ENCODE peak calls at places on chromosomes 3 and 15, in six cellular contexts. Q, B, M, L, G and P are unnamed samples.

GRCh38 chr3:173653781-173654180 is 256.2 kb downstream of the NLGN1 start:
- DNase-seq in Q (no peak), G (no peak), L (no peak), B (no peak), M (no peak), P (no peak)

GRCh38 chr3:127089487-127090145 is 103.3 kb upstream of the PRR23E start:
- DNase-seq in G (no peak), M (peak), L (no peak), Q (no peak), B (no peak), P (no peak)

GRCh38 chr15:76964157-76964556 is 30.8 kb upstream of the PSTPIP1 start:
- DNase-seq in Q (no peak), G (no peak), L (no peak), B (no peak), M (peak), P (no peak)

GRCh38 chr15:19992428-19992827 is 549.2 kb downstream of the GOLGA6L6 start:
- DNase-seq in G (no peak), Q (no peak), M (no peak), B (no peak), L (no peak), P (no peak)

GRCh38 chr3:8438507-8439079 is 63.0 kb upstream of the LMCD1 start:
- DNase-seq in M (no peak), G (no peak), B (no peak), L (no peak), Q (no peak), P (no peak)

GRCh38 chr3:54954516-54954915 is 26.7 kb upstream of the LRTM1 start:
- DNase-seq in Q (no peak), B (no peak), G (no peak), M (no peak), L (no peak), P (no peak)

GRCh38 chr3:125332504-125332903 is 42.6 kb downstream of the ZNF148 start:
- DNase-seq in L (no peak), M (no peak), Q (no peak), B (no peak), G (no peak), P (no peak)

GRCh38 chr3:155870945-155871745 is 695 bp downstream of the GMPS start:
- DNase-seq in Q (peak), G (no peak), L (peak), M (peak), B (no peak), P (peak)

GRCh38 chr3:69776289-69776688 is 37.0 kb downstream of the MITF start:
- DNase-seq in Q (no peak), B (no peak), M (no peak), L (no peak), G (no peak), P (no peak)

GRCh38 chr3:149235599-149236424 is 14.2 kb upstream of the CP start:
- DNase-seq in M (no peak), L (no peak), G (no peak), B (no peak), Q (no peak), P (no peak)

GRCh38 chr3:54122046-54122801 is at the start of gene CACNA2D3:
- DNase-seq in L (no peak), M (peak), G (no peak), Q (peak), B (no peak), P (peak)

GRCh38 chr3:60622349-60622748 is 628.9 kb downstream of the FHIT start:
- DNase-seq in B (no peak), Q (no peak), G (no peak), L (no peak), M (no peak), P (no peak)

GRCh38 chr15:51094606-51095569 is at the start of gene TNFAIP8L3:
- DNase-seq in M (peak), Q (peak), L (no peak), G (no peak), B (no peak), P (peak)

GRCh38 chr3:54703906-54704305 is 224.0 kb downstream of the LRTM1 start:
- DNase-seq in L (no peak), Q (no peak), B (no peak), M (no peak), G (no peak), P (no peak)

GRCh38 chr3:18900994-18901393 is 247.3 kb upstream of the KCNH8 start:
- DNase-seq in B (peak), L (no peak), G (no peak), M (peak), Q (no peak), P (no peak)

GRCh38 chr3:157502916-157503620 is at the start of gene VEPH1:
- DNase-seq in Q (no peak), B (no peak), G (no peak), M (peak), L (no peak), P (no peak)

GRCh38 chr3:116085456-116085855 is 359.8 kb downstream of the LSAMP start:
- DNase-seq in B (no peak), G (no peak), L (no peak), M (no peak), Q (no peak), P (no peak)

GRCh38 chr3:105662326-105662725 is 206.5 kb downstream of the CBLB start:
- DNase-seq in B (no peak), L (no peak), G (no peak), Q (no peak), M (no peak), P (no peak)

GRCh38 chr3:143608966-143609365 is 239.3 kb downstream of the SLC9A9 start:
- DNase-seq in M (peak), B (no peak), L (no peak), Q (no peak), G (no peak), P (no peak)

GRCh38 chr15:100818927-100819326 is 60.7 kb upstream of the ALDH1A3 start:
- DNase-seq in Q (no peak), B (no peak), M (peak), L (no peak), G (no peak), P (no peak)

GRCh38 chr3:111808439-111808838 is 50.6 kb upstream of the PHLDB2 start:
- DNase-seq in G (no peak), M (peak), Q (no peak), B (no peak), L (no peak), P (no peak)

GRCh38 chr15:98883504-98883903 is 124.1 kb downstream of the PGPEP1L start:
- DNase-seq in L (no peak), B (no peak), M (no peak), Q (no peak), G (no peak), P (no peak)

GRCh38 chr15:33636234-33636633 is 325.5 kb downstream of the RYR3 start:
- DNase-seq in B (no peak), G (no peak), L (no peak), M (no peak), Q (no peak), P (no peak)

GRCh38 chr3:108554913-108555571 is 34.2 kb downstream of the CIP2A start:
- DNase-seq in G (no peak), L (no peak), M (no peak), Q (no peak), B (no peak), P (no peak)

GRCh38 chr15:44414001-44414400 is 13.4 kb upstream of the CTDSPL2 start:
- DNase-seq in L (no peak), M (no peak), Q (no peak), B (no peak), G (no peak), P (no peak)

GRCh38 chr15:73305331-73306211 is 63.2 kb downstream of the HCN4 start:
- DNase-seq in G (no peak), Q (peak), B (no peak), M (peak), L (peak), P (peak)

GRCh38 chr3:143313598-143314188 is 194.1 kb downstream of the CHST2 start:
- DNase-seq in M (no peak), G (no peak), B (no peak), Q (no peak), L (peak), P (no peak)

GRCh38 chr3:54176106-54176505 is 53.8 kb downstream of the CACNA2D3 start:
- DNase-seq in Q (no peak), B (no peak), L (no peak), G (no peak), M (peak), P (no peak)

GRCh38 chr3:23735575-23736326 is 70.0 kb upstream of the UBE2E1 start:
- DNase-seq in G (no peak), L (no peak), M (peak), B (no peak), Q (no peak), P (no peak)

GRCh38 chr3:101495552-101495951 is 17.5 kb downstream of the SENP7 start:
- DNase-seq in M (no peak), Q (no peak), G (no peak), B (no peak), L (no peak), P (no peak)

GRCh38 chr15:72205896-72206676 is 8.5 kb upstream of the GRAMD2A start:
- DNase-seq in Q (no peak), B (no peak), M (no peak), L (no peak), G (no peak), P (no peak)

GRCh38 chr15:91472316-91472756 is 372.3 kb downstream of the SV2B start:
- DNase-seq in G (no peak), B (no peak), L (peak), M (no peak), Q (no peak), P (no peak)

GRCh38 chr15:83194527-83194926 is 13.1 kb downstream of the HDGFL3 start:
- DNase-seq in Q (no peak), L (no peak), G (no peak), M (no peak), B (no peak), P (no peak)

DNA sequence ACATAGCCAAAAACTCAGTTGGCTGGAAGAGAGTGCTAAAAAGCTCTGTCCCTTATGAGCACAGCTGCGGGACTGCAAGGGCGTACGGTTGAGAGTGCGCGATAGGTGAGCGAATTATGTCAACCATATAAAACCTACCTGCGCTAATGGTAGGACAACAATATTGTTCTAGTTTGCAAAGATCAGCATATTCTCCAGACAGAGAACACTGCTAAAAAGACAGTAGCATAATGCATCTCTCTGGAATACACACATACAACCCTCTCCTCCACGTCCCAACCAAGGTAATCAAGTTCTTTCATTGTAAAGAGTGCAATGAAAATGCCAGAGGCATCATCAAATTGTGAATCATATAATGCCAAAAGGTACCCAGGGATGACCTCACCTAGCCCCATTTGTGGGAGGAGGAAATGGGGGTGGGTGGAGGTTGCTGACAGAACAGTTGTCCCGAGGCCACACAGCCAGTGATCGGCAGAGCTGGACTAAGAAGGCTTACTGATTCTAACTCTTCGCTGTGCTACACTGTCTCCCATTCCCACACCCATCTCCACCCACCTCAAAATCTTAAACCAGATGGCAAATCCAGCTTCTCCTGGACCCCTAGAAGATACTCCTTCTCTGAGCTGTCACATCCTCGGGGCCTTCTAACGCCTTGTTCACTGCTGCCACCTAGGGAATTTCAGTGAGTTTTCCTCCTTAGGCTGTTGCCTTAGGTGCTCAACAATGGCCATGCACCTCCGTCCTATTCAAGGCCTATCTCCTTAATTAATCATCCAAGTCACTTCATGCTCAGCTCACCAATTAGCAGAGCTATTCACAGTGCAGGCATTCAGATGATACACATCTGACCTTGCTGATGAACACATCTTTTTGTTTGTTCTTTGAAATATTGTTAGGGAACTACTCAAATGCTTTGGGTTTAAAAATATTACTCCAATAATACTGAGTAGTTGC is 60.7 kb downstream of the RPL22L1 start:
- DNase-seq in B (no peak), Q (peak), M (peak), G (no peak), L (peak), P (peak)
- TF ChIP-seq CTCF in B (peak), Q (no peak), M (peak), G (peak), L (peak), P (peak)

DNA sequence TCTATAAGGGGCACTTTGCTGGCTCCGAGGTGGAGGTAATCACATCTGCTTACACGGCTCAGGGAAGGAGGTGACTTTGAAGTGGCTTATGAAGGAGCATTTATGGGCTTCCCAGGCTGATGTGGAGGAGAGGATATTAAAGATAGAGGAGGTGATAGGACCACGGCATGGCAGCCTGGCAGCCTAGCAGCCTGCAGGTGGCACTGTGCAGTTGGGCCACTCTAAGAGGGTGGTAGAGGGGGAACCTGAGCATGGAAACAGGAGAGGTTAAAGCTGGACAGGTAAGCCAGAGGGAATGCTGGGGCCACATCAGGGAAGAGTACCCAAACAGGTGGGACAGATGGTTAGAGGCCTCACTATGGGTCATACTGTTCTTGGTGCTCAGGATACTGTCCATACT is 375.0 kb downstream of the WDR72 start:
- DNase-seq in L (no peak), M (no peak), B (no peak), G (no peak), Q (peak), P (no peak)
- TF ChIP-seq CTCF in L (peak), M (no peak), B (peak), G (no peak), Q (no peak), P (peak)

GRCh38 chr3:153289334-153289808 is 127.3 kb downstream of the RAP2B start:
- DNase-seq in G (no peak), M (no peak), B (no peak), Q (no peak), L (no peak), P (no peak)

GRCh38 chr3:153291052-153291689 is 129.1 kb downstream of the RAP2B start:
- DNase-seq in Q (no peak), L (no peak), B (no peak), G (no peak), M (peak), P (no peak)

GRCh38 chr3:153287017-153287416 is 125.0 kb downstream of the RAP2B start:
- DNase-seq in L (no peak), Q (no peak), B (no peak), G (no peak), M (no peak), P (no peak)

GRCh38 chr3:153293222-153293621 is 131.2 kb downstream of the RAP2B start:
- DNase-seq in M (peak), B (no peak), G (no peak), Q (no peak), L (no peak), P (no peak)

GRCh38 chr3:153290278-153291015 is 128.4 kb downstream of the RAP2B start:
- DNase-seq in L (no peak), M (no peak), B (no peak), G (no peak), Q (no peak), P (no peak)
- TF ChIP-seq CTCF in L (no peak), M (peak), B (peak), G (peak), Q (no peak), P (peak)

GRCh38 chr3:162863579-162863978 is 1367.0 kb downstream of the OTOL1 start:
- DNase-seq in G (no peak), B (no peak), M (no peak), L (no peak), Q (no peak), P (no peak)

GRCh38 chr3:162865466-162865865 is 1368.9 kb downstream of the OTOL1 start:
- DNase-seq in B (no peak), L (no peak), G (no peak), Q (no peak), M (no peak), P (no peak)
- TF ChIP-seq CTCF in B (no peak), L (peak), G (no peak), Q (no peak), M (no peak), P (no peak)

GRCh38 chr3:160451602-160452001 is 2.0 kb upstream of the TRIM59 start:
- DNase-seq in B (no peak), G (no peak), Q (no peak), M (no peak), L (no peak), P (no peak)

GRCh38 chr3:160450846-160451245 is 1.3 kb upstream of the TRIM59 start:
- DNase-seq in G (no peak), M (peak), L (no peak), Q (no peak), B (no peak), P (no peak)

GRCh38 chr3:160447544-160447943 is 2.0 kb downstream of the TRIM59 start:
- DNase-seq in M (peak), L (no peak), B (no peak), Q (no peak), G (no peak), P (no peak)

GRCh38 chr3:160448845-160449659 is 534 bp downstream of the TRIM59 start:
- DNase-seq in Q (no peak), B (no peak), G (no peak), M (peak), L (no peak), P (no peak)

GRCh38 chr3:160449660-160450598 is at the start of gene TRIM59:
- DNase-seq in G (peak), L (no peak), M (peak), B (peak), Q (peak), P (peak)
- TF ChIP-seq CTCF in G (no peak), L (no peak), M (peak), B (no peak), Q (no peak), P (no peak)

DNA sequence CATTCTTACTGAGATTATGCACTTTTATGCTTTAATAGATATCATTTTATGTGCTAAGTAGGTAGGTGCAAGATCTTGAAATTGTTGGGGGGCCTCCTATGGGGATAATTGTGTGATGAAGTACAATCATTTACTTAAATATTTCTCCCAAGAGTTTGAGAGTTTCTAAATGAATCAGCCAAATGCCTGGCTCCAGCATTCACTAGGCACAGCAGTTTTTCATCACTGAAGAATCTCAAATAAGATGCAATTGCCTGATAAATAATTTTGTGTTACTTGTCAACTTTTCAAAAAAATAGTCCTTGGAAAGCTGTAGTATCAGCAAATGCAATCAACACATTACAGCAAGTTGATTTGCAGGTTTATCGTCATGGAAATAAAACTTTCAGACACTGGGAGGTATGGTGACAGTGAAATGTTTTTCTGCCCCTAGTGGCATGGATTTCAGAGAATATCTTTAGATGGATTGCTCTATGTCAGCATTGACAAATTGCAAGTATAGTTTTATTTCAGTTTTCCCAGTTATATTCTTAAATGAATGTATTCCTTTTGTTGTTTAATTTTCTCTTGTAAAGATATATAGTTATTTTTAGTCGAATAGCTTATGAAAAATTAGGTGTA is 167.1 kb downstream of the NEK11 start:
- DNase-seq in L (no peak), Q (no peak), G (no peak), M (no peak), B (no peak), P (no peak)
- TF ChIP-seq CTCF in L (peak), Q (no peak), G (no peak), M (no peak), B (no peak), P (peak)

DNA sequence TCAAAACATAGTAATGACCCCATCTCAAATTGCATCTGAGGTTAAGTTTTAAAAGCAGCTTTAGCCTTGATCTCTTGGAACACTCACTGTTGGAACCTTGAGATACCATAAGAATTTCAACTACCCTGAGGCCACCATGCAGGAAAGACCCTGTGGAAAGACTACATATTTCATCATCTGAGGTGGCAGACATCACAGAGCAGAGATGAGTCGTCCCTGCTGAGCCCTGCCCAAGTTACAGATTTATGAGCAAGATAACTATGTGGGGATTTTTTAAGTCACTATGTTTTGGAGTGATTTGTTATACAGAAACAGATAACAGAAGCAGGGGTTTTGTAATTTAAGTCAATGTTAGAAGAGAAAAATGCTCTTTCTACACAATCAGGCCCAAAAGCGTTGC is 168.4 kb downstream of the STAC start:
- DNase-seq in B (no peak), L (no peak), Q (no peak), M (no peak), G (no peak), P (no peak)
- TF ChIP-seq CTCF in B (no peak), L (no peak), Q (no peak), M (no peak), G (no peak), P (no peak)

GRCh38 chr3:50585919-50586762 is 16.8 kb downstream of the HEMK1 start:
- DNase-seq in G (no peak), L (no peak), M (no peak), B (no peak), Q (no peak), P (no peak)

GRCh38 chr3:50582083-50582482 is 12.8 kb downstream of the HEMK1 start:
- DNase-seq in M (no peak), G (no peak), Q (no peak), L (no peak), B (no peak), P (no peak)

GRCh38 chr3:50586763-50587070 is 17.4 kb downstream of the HEMK1 start:
- DNase-seq in Q (no peak), L (peak), M (no peak), B (no peak), G (no peak), P (no peak)

GRCh38 chr3:50583897-50584296 is 14.6 kb downstream of the HEMK1 start:
- DNase-seq in M (no peak), Q (no peak), L (no peak), B (no peak), G (no peak), P (no peak)

DNA sequence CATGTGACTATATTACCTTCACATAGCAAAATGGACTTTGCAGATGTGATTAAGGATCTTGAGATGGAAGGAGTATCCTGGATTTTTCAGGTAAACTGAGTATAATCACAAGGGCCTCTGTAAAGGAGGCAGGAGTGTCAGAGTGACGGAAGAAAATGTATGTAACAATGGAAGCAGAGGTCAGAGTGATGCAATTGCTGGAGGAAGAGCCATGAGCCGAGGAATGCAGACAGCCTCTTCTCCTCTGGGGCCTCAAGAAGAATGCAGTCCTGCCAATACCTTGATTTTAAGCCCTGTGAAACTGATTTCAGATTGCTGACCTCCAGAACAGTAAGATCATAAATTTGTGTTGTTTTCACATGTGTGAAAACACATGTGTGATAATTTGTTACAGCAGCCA is 15.1 kb downstream of the HEMK1 start:
- DNase-seq in Q (no peak), B (no peak), L (no peak), G (no peak), M (peak), P (no peak)
- TF ChIP-seq CTCF in Q (no peak), B (no peak), L (no peak), G (no peak), M (no peak), P (no peak)